ENCODE peak calls at places on chromosomes 7 and 10, in six cellular contexts. T is activated gamma-delta T cell treated with anti-CD3 and anti-CD28 coated beads, Interleukin-2, amount 50 U/mL, for 16 hours; K is stimulated activated CD4-positive, alpha-beta T cell treated with anti-CD3 and anti-CD28 coated beads, TNF-alpha, amount 100 ng/mL, for 48 hours; E is ovary; N is astrocyte; O is neural crest cell. D is an unnamed sample.

GRCh38 chr10:132815161-132815857 is 29.4 kb upstream of the NKX6-2 start:
- DNase-seq in E (no peak), O (no peak), K (no peak), T (no peak), N (no peak), D (no peak)

GRCh38 chr7:142714375-142714774 is 34.9 kb upstream of the PRSS1 start:
- DNase-seq in K (no peak), O (no peak), N (no peak), T (peak), E (no peak), D (peak)

GRCh38 chr10:87622290-87623004 is 37.2 kb upstream of the PAPSS2 start:
- DNase-seq in T (no peak), E (no peak), O (no peak), K (no peak), N (no peak), D (no peak)

GRCh38 chr10:110209399-110209925 is 2.1 kb downstream of the MXI1 start:
- DNase-seq in T (peak), O (peak), K (peak), E (peak), N (peak), D (peak)

GRCh38 chr7:105487559-105488218 is 34.4 kb downstream of the PUS7 start:
- DNase-seq in O (no peak), E (no peak), T (no peak), N (peak), K (no peak), D (peak)

GRCh38 chr7:82323806-82324205 is 119.8 kb downstream of the CACNA2D1 start:
- DNase-seq in N (peak), E (no peak), T (no peak), K (no peak), O (no peak), D (no peak)

GRCh38 chr10:79295593-79295992 is 51.7 kb upstream of the PPIF start:
- DNase-seq in T (no peak), K (no peak), O (no peak), E (no peak), N (no peak), D (no peak)

GRCh38 chr10:121595806-121596667 is 2.2 kb downstream of the FGFR2 start:
- DNase-seq in N (no peak), K (no peak), E (no peak), O (no peak), T (no peak), D (no peak)

GRCh38 chr10:106947643-106948042 is 216.9 kb downstream of the SORCS1 start:
- DNase-seq in K (no peak), O (no peak), T (no peak), N (no peak), E (no peak), D (no peak)

GRCh38 chr7:133528796-133529195 is 275.9 kb downstream of the EXOC4 start:
- DNase-seq in N (no peak), O (no peak), E (no peak), T (no peak), K (no peak), D (no peak)

GRCh38 chr7:39017369-39017768 is 39.7 kb downstream of the POU6F2 start:
- DNase-seq in K (no peak), T (no peak), E (no peak), O (no peak), N (no peak), D (no peak)

GRCh38 chr10:3323865-3324498 is 151.4 kb upstream of the PITRM1 start:
- DNase-seq in K (no peak), E (no peak), O (no peak), T (no peak), N (peak), D (no peak)

GRCh38 chr10:1185911-1186692 is 129.9 kb downstream of the WDR37 start:
- DNase-seq in O (no peak), E (no peak), T (no peak), K (no peak), N (no peak), D (no peak)

GRCh38 chr10:86293323-86293840 is 73.2 kb downstream of the GRID1 start:
- DNase-seq in K (no peak), T (no peak), O (no peak), E (no peak), N (no peak), D (no peak)

GRCh38 chr10:11208908-11209809 is 191.5 kb downstream of the CELF2 start:
- DNase-seq in O (no peak), T (no peak), N (no peak), E (no peak), K (no peak), D (peak)

GRCh38 chr7:106966121-106966520 is 78.4 kb upstream of the PRKAR2B start:
- DNase-seq in N (no peak), O (no peak), K (no peak), T (no peak), E (no peak), D (no peak)

GRCh38 chr10:72257051-72257892 is 16.5 kb upstream of the DDIT4 start:
- DNase-seq in N (no peak), E (no peak), T (no peak), O (no peak), K (no peak), D (no peak)

GRCh38 chr10:1089017-1089689 is 33.0 kb downstream of the WDR37 start:
- DNase-seq in O (no peak), E (no peak), T (no peak), N (no peak), K (no peak), D (no peak)

GRCh38 chr7:7257899-7258692 is 75.8 kb downstream of the C1GALT1 start:
- DNase-seq in O (no peak), N (no peak), T (no peak), E (no peak), K (no peak), D (no peak)

GRCh38 chr7:54546081-54546985 is 4.2 kb downstream of the VSTM2A start:
- DNase-seq in O (peak), E (no peak), K (no peak), N (no peak), T (no peak), D (peak)

GRCh38 chr10:95693331-95693667 is 428 bp downstream of the TCTN3 start:
- DNase-seq in T (no peak), E (no peak), N (peak), O (no peak), K (no peak), D (no peak)

D was measured in endothelial cell of umbilical vein.